ENCODE peak calls at places on chromosome 10, in six cellular contexts. H is WTC11, K is HCT116, X is sciatic nerve, Y is Kasumi-1, E is NCI-H1417. O is an unnamed sample.

GRCh38 chr10:101292194-101293006 is 61.6 kb upstream of the BTRC start:
- DNase-seq in H (peak), K (no peak), X (no peak), Y (peak), E (peak), O (no peak)

GRCh38 chr10:44089671-44090070 is 295.2 kb downstream of the CXCL12 start:
- DNase-seq in H (no peak), K (no peak), X (no peak), Y (no peak), E (no peak), O (no peak)

GRCh38 chr10:10223129-10223528 is 794.5 kb upstream of the CELF2 start:
- DNase-seq in H (no peak), K (no peak), X (no peak), Y (no peak), E (no peak), O (no peak)

GRCh38 chr10:24209421-24209770 is 458 bp downstream of the KIAA1217 start:
- DNase-seq in H (no peak), K (no peak), X (no peak), Y (no peak), E (peak), O (peak)

GRCh38 chr10:129079705-129080104 is 387.3 kb upstream of the MGMT start:
- DNase-seq in H (no peak), K (no peak), X (peak), Y (no peak), E (no peak), O (no peak)

GRCh38 chr10:34667177-34667576 is 147.9 kb downstream of the PARD3 start:
- DNase-seq in H (no peak), K (no peak), X (no peak), Y (no peak), E (no peak), O (no peak)

GRCh38 chr10:16986406-16987128 is 143.0 kb downstream of the CUBN start:
- DNase-seq in H (no peak), K (no peak), X (no peak), Y (no peak), E (no peak), O (no peak)

GRCh38 chr10:132987671-132988571 is 45.6 kb upstream of the CFAP46 start:
- DNase-seq in H (no peak), K (no peak), X (no peak), Y (no peak), E (no peak), O (no peak)

GRCh38 chr10:75074711-75075445 is 36.6 kb upstream of the SAMD8 start:
- DNase-seq in H (no peak), K (no peak), X (no peak), Y (no peak), E (no peak), O (no peak)

GRCh38 chr10:109982123-109982522 is 25.7 kb upstream of the ADD3 start:
- DNase-seq in H (no peak), K (no peak), X (no peak), Y (no peak), E (no peak), O (no peak)

GRCh38 chr10:91798736-91799579 is 732 bp downstream of the TNKS2 start:
- DNase-seq in H (peak), K (peak), X (peak), Y (peak), E (peak), O (peak)

GRCh38 chr10:31604646-31605170 is 285.7 kb downstream of the ZEB1 start:
- DNase-seq in H (no peak), K (no peak), X (no peak), Y (no peak), E (no peak), O (no peak)

GRCh38 chr10:66746711-66747110 is 179.1 kb upstream of the LRRTM3 start:
- DNase-seq in H (no peak), K (no peak), X (no peak), Y (no peak), E (no peak), O (no peak)

GRCh38 chr10:72665925-72666324 is 26.0 kb upstream of the MCU start:
- DNase-seq in H (no peak), K (no peak), X (no peak), Y (no peak), E (no peak), O (no peak)

GRCh38 chr10:31064334-31064733 is 32.7 kb upstream of the ZNF438 start:
- DNase-seq in H (no peak), K (no peak), X (no peak), Y (no peak), E (no peak), O (no peak)

GRCh38 chr10:119461380-119461779 is 81.1 kb downstream of the RGS10 start:
- DNase-seq in H (no peak), K (peak), X (no peak), Y (no peak), E (no peak), O (no peak)

GRCh38 chr10:93671042-93671441 is 31.4 kb downstream of the FRA10AC1 start:
- DNase-seq in H (no peak), K (no peak), X (no peak), Y (no peak), E (no peak), O (no peak)

GRCh38 chr10:123788981-123789380 is 102.6 kb downstream of the CPXM2 start:
- DNase-seq in H (no peak), K (no peak), X (no peak), Y (no peak), E (no peak), O (no peak)

GRCh38 chr10:73332379-73332778 is 26.3 kb downstream of the CFAP70 start:
- DNase-seq in H (no peak), K (no peak), X (no peak), Y (no peak), E (peak), O (no peak)

GRCh38 chr10:130958981-130959751 is 352.4 kb downstream of the TCERG1L start:
- DNase-seq in H (no peak), K (no peak), X (no peak), Y (no peak), E (no peak), O (no peak)

GRCh38 chr10:88994034-88994433 is 3.4 kb downstream of the FAS start:
- DNase-seq in H (no peak), K (no peak), X (no peak), Y (no peak), E (no peak), O (no peak)

GRCh38 chr10:3761916-3762708 is 22.9 kb downstream of the KLF6 start:
- DNase-seq in H (peak), K (peak), X (no peak), Y (no peak), E (no peak), O (no peak)

GRCh38 chr10:10830316-10831061 is 187.2 kb upstream of the CELF2 start:
- DNase-seq in H (no peak), K (no peak), X (no peak), Y (no peak), E (no peak), O (no peak)

GRCh38 chr10:36676321-36677169 is 448.9 kb upstream of the ANKRD30A start:
- DNase-seq in H (no peak), K (no peak), X (no peak), Y (peak), E (peak), O (no peak)

GRCh38 chr10:109205929-109206585 is 717.3 kb downstream of the XPNPEP1 start:
- DNase-seq in H (no peak), K (no peak), X (no peak), Y (no peak), E (no peak), O (no peak)

GRCh38 chr10:100498059-100498458 is 21.6 kb downstream of the SEC31B start:
- DNase-seq in H (no peak), K (no peak), X (no peak), Y (no peak), E (no peak), O (no peak)

GRCh38 chr10:34121974-34122282 is 693.2 kb downstream of the PARD3 start:
- DNase-seq in H (no peak), K (no peak), X (no peak), Y (peak), E (no peak), O (no peak)

GRCh38 chr10:71244638-71245419 is 32.5 kb downstream of the UNC5B start:
- DNase-seq in H (no peak), K (no peak), X (peak), Y (peak), E (peak), O (no peak)

GRCh38 chr10:96924861-96925260 is 92.8 kb downstream of the LCOR start:
- DNase-seq in H (no peak), K (no peak), X (no peak), Y (no peak), E (no peak), O (no peak)

GRCh38 chr10:103745264-103746247 is 109.8 kb downstream of the SH3PXD2A start:
- DNase-seq in H (no peak), K (peak), X (no peak), Y (peak), E (no peak), O (no peak)

GRCh38 chr10:14904316-14904732 is 25.7 kb downstream of the SUV39H2 start:
- DNase-seq in H (no peak), K (peak), X (no peak), Y (peak), E (peak), O (peak)

GRCh38 chr10:44192435-44192834 is 192.5 kb downstream of the CXCL12 start:
- DNase-seq in H (no peak), K (no peak), X (no peak), Y (no peak), E (no peak), O (no peak)

GRCh38 chr10:64007157-64007556 is 486.0 kb downstream of the REEP3 start:
- DNase-seq in H (peak), K (no peak), X (no peak), Y (no peak), E (no peak), O (no peak)

GRCh38 chr10:91006001-91006751 is 85.3 kb upstream of the ANKRD1 start:
- DNase-seq in H (peak), K (peak), X (peak), Y (peak), E (peak), O (peak)

GRCh38 chr10:130757271-130757670 is 554.2 kb downstream of the TCERG1L start:
- DNase-seq in H (no peak), K (no peak), X (peak), Y (no peak), E (no peak), O (no peak)

GRCh38 chr10:8616166-8616565 is 561.7 kb downstream of the GATA3 start:
- DNase-seq in H (no peak), K (no peak), X (no peak), Y (no peak), E (no peak), O (peak)

GRCh38 chr10:110395350-110396283 is 90.9 kb upstream of the SMNDC1 start:
- DNase-seq in H (no peak), K (peak), X (no peak), Y (no peak), E (no peak), O (no peak)

O was measured in NAMALWA.